ENCODE peak calls at places on chromosome 3, in nine cellular contexts. M is left ventricle myocardium inferior, N is substantia nigra, V is PC-3, K is brain microvascular endothelial cell, I is lower lobe of right lung, P is SK-N-MC, F is PC-9, U is GM23248. L is an unnamed sample.

GRCh38 chr3:176872771-176873209 is 324.5 kb downstream of the TBL1XR1 start:
- DNase-seq in M (no peak), N (peak), V (peak), K (peak), I (no peak), P (peak), F (peak), U (peak), L (no peak)

GRCh38 chr3:197555281-197556261 is at the start of gene BDH1:
- DNase-seq in M (no peak), N (peak), V (peak), K (no peak), I (peak), P (no peak), F (peak), U (peak), L (no peak)

GRCh38 chr3:117688583-117688982 is 979.0 kb downstream of the TUSC7 start:
- DNase-seq in M (no peak), N (no peak), V (no peak), K (no peak), I (no peak), P (no peak), F (no peak), U (no peak), L (no peak)

GRCh38 chr3:55686720-55687254 is 199.7 kb upstream of the WNT5A start:
- DNase-seq in M (no peak), N (no peak), V (peak), K (peak), I (no peak), P (no peak), F (no peak), U (peak), L (no peak)

GRCh38 chr3:172332256-172333041 is 115.8 kb downstream of the GHSR start:
- DNase-seq in M (peak), N (peak), V (peak), K (peak), I (peak), P (peak), F (peak), U (peak), L (peak)

GRCh38 chr3:13002398-13003124 is 70.7 kb downstream of the IQSEC1 start:
- DNase-seq in M (no peak), N (no peak), V (no peak), K (no peak), I (no peak), P (no peak), F (no peak), U (no peak), L (no peak)

GRCh38 chr3:64489361-64490044 is 198.3 kb downstream of the ADAMTS9 start:
- DNase-seq in M (no peak), N (peak), V (no peak), K (no peak), I (peak), P (no peak), F (no peak), U (no peak), L (no peak)

GRCh38 chr3:8182904-8183303 is 318.7 kb upstream of the LMCD1 start:
- DNase-seq in M (no peak), N (no peak), V (peak), K (no peak), I (no peak), P (no peak), F (no peak), U (no peak), L (no peak)

GRCh38 chr3:10601131-10601856 is 95.9 kb upstream of the ATP2B2 start:
- DNase-seq in M (no peak), N (peak), V (no peak), K (no peak), I (no peak), P (no peak), F (no peak), U (peak), L (no peak)

GRCh38 chr3:16441306-16441898 is 72.1 kb downstream of the RFTN1 start:
- DNase-seq in M (no peak), N (no peak), V (no peak), K (no peak), I (no peak), P (no peak), F (no peak), U (peak), L (no peak)

DNA sequence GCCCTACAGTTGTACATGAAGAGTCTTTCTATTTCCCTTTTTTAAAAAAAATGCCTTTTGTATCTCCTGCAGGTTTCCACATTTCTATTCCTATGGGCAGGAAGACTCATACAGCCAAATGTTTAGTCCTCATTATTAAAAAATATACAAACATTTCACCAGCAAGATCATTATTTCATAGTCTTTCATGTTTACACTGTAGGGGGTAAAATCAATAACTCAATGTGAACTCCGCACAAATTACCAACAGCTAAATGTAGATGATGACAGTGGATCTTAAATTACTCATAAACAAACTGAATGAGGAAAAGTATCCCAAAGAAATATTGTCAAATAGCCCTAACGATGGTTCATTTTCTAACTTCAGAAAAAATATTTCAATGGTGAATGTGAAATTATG is 99.5 kb downstream of the MAGI1 start:
- DNase-seq in M (no peak), N (no peak), V (no peak), K (no peak), I (no peak), P (no peak), F (no peak), U (no peak), L (no peak)
- H3K27ac ChIP-seq in M (peak), N (no peak), V (no peak), K (no peak), I (no peak), P (no peak), F (no peak), U (peak), L (no peak)

DNA sequence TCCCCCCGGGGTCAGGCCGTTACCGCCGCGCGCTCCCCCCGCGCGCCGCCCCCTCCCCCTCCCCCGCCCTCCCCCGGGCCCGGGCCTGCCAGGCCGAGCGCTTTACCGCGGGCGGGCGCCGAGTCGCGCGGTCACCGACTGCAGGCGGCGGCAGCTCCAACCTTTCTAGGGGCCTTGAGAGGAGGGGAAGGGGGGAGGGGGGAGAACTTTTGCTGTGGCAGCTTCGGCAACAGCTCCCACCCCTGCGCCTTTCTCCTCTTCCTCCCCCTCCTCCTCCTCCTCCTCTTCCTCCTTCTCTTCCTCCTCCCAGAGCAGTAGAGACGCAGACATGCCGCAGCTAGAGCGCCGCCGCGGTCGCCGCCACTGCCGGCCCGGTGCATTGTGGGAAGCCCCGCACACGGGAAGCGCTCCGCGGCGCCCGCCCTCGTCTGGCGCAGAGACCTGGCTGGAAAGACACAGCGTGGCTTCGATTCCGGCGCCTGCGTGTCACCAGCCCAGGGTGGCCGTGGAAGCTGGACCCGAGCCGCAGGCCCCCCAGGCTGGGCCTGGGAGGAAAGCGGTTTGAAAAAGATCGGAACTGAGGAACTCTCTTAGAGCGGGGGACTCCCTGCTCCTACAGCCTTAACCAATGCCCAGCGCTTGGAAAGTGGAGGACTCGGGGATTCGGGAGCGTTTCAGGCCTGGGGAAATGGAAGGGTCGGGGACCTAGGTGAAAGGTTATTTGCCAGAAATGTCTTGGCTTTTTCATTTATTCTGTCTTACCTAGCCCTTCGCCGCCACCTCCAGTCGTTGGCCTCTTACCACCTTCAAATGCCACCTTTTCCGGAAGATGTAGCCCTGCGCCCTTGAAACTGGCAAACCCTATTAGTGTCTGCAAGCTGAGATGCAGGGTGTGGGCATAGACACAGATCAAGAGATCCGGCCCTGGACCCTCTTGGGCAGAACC is at the start of gene ZNF148:
- DNase-seq in M (peak), N (peak), V (peak), K (peak), I (peak), P (peak), F (peak), U (peak), L (peak)
- H3K27ac ChIP-seq in M (peak), N (peak), V (peak), K (peak), I (peak), P (peak), F (peak), U (peak), L (peak)

DNA sequence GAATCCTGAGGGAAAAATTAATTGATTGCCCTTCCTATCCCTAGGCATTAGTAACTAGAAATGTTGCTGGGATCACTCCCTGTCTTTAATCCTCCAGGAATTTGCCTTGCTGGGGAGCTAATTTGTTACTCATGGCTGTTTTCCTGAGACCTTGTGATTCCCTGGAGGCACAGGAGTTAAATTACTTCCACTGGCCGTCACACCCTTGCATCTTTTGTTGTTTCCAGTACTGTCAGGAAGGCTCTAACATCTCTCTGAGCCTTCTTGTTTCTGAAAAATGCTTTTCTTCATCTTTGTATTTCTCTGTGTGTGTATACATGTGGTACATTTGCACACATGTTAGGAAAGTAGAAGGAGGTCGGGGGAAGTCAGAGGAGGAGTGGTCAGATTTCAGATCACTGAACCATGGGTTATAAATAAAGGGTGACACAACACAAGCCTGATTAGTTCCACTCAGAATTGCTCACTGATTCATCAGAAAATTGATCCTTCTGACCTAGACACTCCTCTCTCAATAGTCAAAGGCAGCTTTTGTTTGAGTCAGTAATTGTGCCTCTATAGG is 23.5 kb upstream of the LRRFIP2 start:
- DNase-seq in M (no peak), N (no peak), V (peak), K (no peak), I (no peak), P (no peak), F (no peak), U (peak), L (no peak)
- H3K27ac ChIP-seq in M (no peak), N (no peak), V (peak), K (no peak), I (no peak), P (no peak), F (peak), U (peak), L (peak)

GRCh38 chr3:4717363-4717740 is 224.2 kb downstream of the ITPR1 start:
- DNase-seq in M (no peak), N (no peak), V (no peak), K (no peak), I (no peak), P (no peak), F (no peak), U (no peak), L (no peak)
- H3K27ac ChIP-seq in M (peak), N (no peak), V (no peak), K (peak), I (no peak), P (no peak), F (no peak), U (peak), L (peak)

GRCh38 chr3:196122688-196123046 is 40.8 kb upstream of the TFRC start:
- DNase-seq in M (no peak), N (no peak), V (no peak), K (no peak), I (no peak), P (no peak), F (no peak), U (no peak), L (no peak)

GRCh38 chr3:196122021-196122687 is 40.3 kb upstream of the TFRC start:
- DNase-seq in M (no peak), N (no peak), V (no peak), K (no peak), I (no peak), P (no peak), F (no peak), U (no peak), L (no peak)

GRCh38 chr3:196124608-196125007 is 42.7 kb upstream of the TFRC start:
- DNase-seq in M (no peak), N (no peak), V (no peak), K (no peak), I (peak), P (no peak), F (no peak), U (no peak), L (no peak)

GRCh38 chr3:196117809-196118208 is 35.9 kb upstream of the TFRC start:
- DNase-seq in M (no peak), N (no peak), V (no peak), K (no peak), I (no peak), P (no peak), F (no peak), U (no peak), L (no peak)

GRCh38 chr3:196120291-196120951 is 38.5 kb upstream of the TFRC start:
- DNase-seq in M (peak), N (no peak), V (no peak), K (no peak), I (no peak), P (no peak), F (peak), U (no peak), L (no peak)
- H3K27ac ChIP-seq in M (no peak), N (no peak), V (no peak), K (no peak), I (no peak), P (no peak), F (no peak), U (no peak), L (no peak)